ENCODE peak calls at places on chromosomes 13 and 19, in eight cellular contexts. X, A, Y, U, L, G, R and V are unnamed samples.

GRCh38 chr13:50882816-50883215 is 26.8 kb upstream of the RNASEH2B start:
- DNase-seq in X (no peak), A (no peak), Y (no peak), U (no peak), L (no peak), G (no peak), R (no peak), V (no peak)

GRCh38 chr13:48400820-48401219 is 12.1 kb downstream of the LPAR6 start:
- DNase-seq in X (no peak), A (no peak), Y (no peak), U (no peak), L (no peak), G (no peak), R (peak), V (no peak)

GRCh38 chr19:13693933-13694332 is 70.4 kb upstream of the MRI1 start:
- DNase-seq in X (no peak), A (no peak), Y (no peak), U (no peak), L (no peak), G (no peak), R (no peak), V (no peak)

GRCh38 chr13:23722726-23723453 is 152.7 kb downstream of the TNFRSF19 start:
- DNase-seq in X (no peak), A (no peak), Y (no peak), U (no peak), L (no peak), G (no peak), R (no peak), V (no peak)

GRCh38 chr13:30829145-30829544 is 76.9 kb upstream of the MEDAG start:
- DNase-seq in X (no peak), A (no peak), Y (no peak), U (no peak), L (no peak), G (peak), R (peak), V (no peak)

GRCh38 chr13:87498681-87499080 is 172.5 kb upstream of the SLITRK5 start:
- DNase-seq in X (peak), A (no peak), Y (no peak), U (no peak), L (no peak), G (no peak), R (no peak), V (no peak)

GRCh38 chr13:46698910-46699460 is 98.0 kb downstream of the ESD start:
- DNase-seq in X (no peak), A (no peak), Y (no peak), U (no peak), L (no peak), G (no peak), R (peak), V (no peak)

GRCh38 chr19:32798201-32798600 is 71.4 kb downstream of the SLC7A9 start:
- DNase-seq in X (no peak), A (no peak), Y (no peak), U (no peak), L (no peak), G (no peak), R (no peak), V (no peak)

GRCh38 chr13:50866817-50867640 is 23.5 kb upstream of the DLEU7 start:
- DNase-seq in X (no peak), A (no peak), Y (no peak), U (no peak), L (no peak), G (no peak), R (no peak), V (no peak)

GRCh38 chr19:2053601-2054389 is 2.8 kb upstream of the MKNK2 start:
- DNase-seq in X (no peak), A (no peak), Y (no peak), U (peak), L (no peak), G (no peak), R (peak), V (no peak)

GRCh38 chr13:21800847-21801616 is 130.2 kb downstream of the FGF9 start:
- DNase-seq in X (no peak), A (no peak), Y (no peak), U (no peak), L (no peak), G (peak), R (no peak), V (no peak)

GRCh38 chr19:55197531-55197930 is 11.8 kb downstream of the PTPRH start:
- DNase-seq in X (peak), A (no peak), Y (no peak), U (no peak), L (no peak), G (no peak), R (no peak), V (no peak)

GRCh38 chr19:4414800-4415251 is 12.4 kb downstream of the CHAF1A start:
- DNase-seq in X (no peak), A (no peak), Y (no peak), U (no peak), L (no peak), G (no peak), R (no peak), V (no peak)

GRCh38 chr13:32225494-32225931 is 89.7 kb downstream of the ZAR1L start:
- DNase-seq in X (no peak), A (peak), Y (no peak), U (no peak), L (no peak), G (peak), R (no peak), V (no peak)

GRCh38 chr13:44819245-44819644 is 170.0 kb downstream of the NUFIP1 start:
- DNase-seq in X (no peak), A (peak), Y (peak), U (no peak), L (no peak), G (no peak), R (peak), V (no peak)